ENCODE peak calls at places on chromosomes 16 and 17, in ten cellular contexts. One of them, this sample, is unnamed.

GRCh38 chr17:14269473-14269872 is 31.4 kb upstream of the HS3ST3B1 start:
- DNase-seq in NCI-H774: no peak
- DNase-seq in hepatocyte: no peak
- DNase-seq in Jurkat, Clone E6-1: no peak
- DNase-seq in HCEC 1CT: no peak
- DNase-seq in left ventricle myocardium inferior: no peak
- DNase-seq in NCI-H2107: no peak
- DNase-seq in CD8-positive, alpha-beta T cell: no peak
- DNase-seq in T-helper 17 cell: no peak
- DNase-seq in right atrium auricular region: no peak
- DNase-seq in this sample: no peak

GRCh38 chr17:3669548-3669947 is 936 bp downstream of the EMC6 start:
- DNase-seq in NCI-H774: no peak
- DNase-seq in hepatocyte: no peak
- DNase-seq in Jurkat, Clone E6-1: no peak
- DNase-seq in HCEC 1CT: no peak
- DNase-seq in left ventricle myocardium inferior: no peak
- DNase-seq in NCI-H2107: no peak
- DNase-seq in CD8-positive, alpha-beta T cell: no peak
- DNase-seq in T-helper 17 cell: no peak
- DNase-seq in right atrium auricular region: no peak
- DNase-seq in this sample: no peak

GRCh38 chr17:50115744-50116143 is 14.2 kb downstream of the SAMD14 start:
- DNase-seq in NCI-H774: no peak
- DNase-seq in hepatocyte: no peak
- DNase-seq in Jurkat, Clone E6-1: no peak
- DNase-seq in HCEC 1CT: no peak
- DNase-seq in left ventricle myocardium inferior: no peak
- DNase-seq in NCI-H2107: no peak
- DNase-seq in CD8-positive, alpha-beta T cell: no peak
- DNase-seq in T-helper 17 cell: no peak
- DNase-seq in right atrium auricular region: peak
- DNase-seq in this sample: no peak

GRCh38 chr16:8919934-8920465 is 37.8 kb downstream of the LITAFD start:
- DNase-seq in NCI-H774: no peak
- DNase-seq in hepatocyte: no peak
- DNase-seq in Jurkat, Clone E6-1: peak
- DNase-seq in HCEC 1CT: no peak
- DNase-seq in left ventricle myocardium inferior: no peak
- DNase-seq in NCI-H2107: no peak
- DNase-seq in CD8-positive, alpha-beta T cell: no peak
- DNase-seq in T-helper 17 cell: no peak
- DNase-seq in right atrium auricular region: no peak
- DNase-seq in this sample: no peak

GRCh38 chr17:77118251-77118928 is 22.4 kb upstream of the SEC14L1 start:
- DNase-seq in NCI-H774: no peak
- DNase-seq in hepatocyte: no peak
- DNase-seq in Jurkat, Clone E6-1: no peak
- DNase-seq in HCEC 1CT: no peak
- DNase-seq in left ventricle myocardium inferior: peak
- DNase-seq in NCI-H2107: no peak
- DNase-seq in CD8-positive, alpha-beta T cell: no peak
- DNase-seq in T-helper 17 cell: no peak
- DNase-seq in right atrium auricular region: no peak
- DNase-seq in this sample: no peak

GRCh38 chr16:88381820-88382451 is 823 bp upstream of the ZNF469 start:
- DNase-seq in NCI-H774: no peak
- DNase-seq in hepatocyte: no peak
- DNase-seq in Jurkat, Clone E6-1: no peak
- DNase-seq in HCEC 1CT: no peak
- DNase-seq in left ventricle myocardium inferior: no peak
- DNase-seq in NCI-H2107: no peak
- DNase-seq in CD8-positive, alpha-beta T cell: no peak
- DNase-seq in T-helper 17 cell: no peak
- DNase-seq in right atrium auricular region: no peak
- DNase-seq in this sample: no peak

GRCh38 chr16:73350707-73351452 is 303.0 kb upstream of the ZFHX3 start:
- DNase-seq in NCI-H774: no peak
- DNase-seq in hepatocyte: no peak
- DNase-seq in Jurkat, Clone E6-1: no peak
- DNase-seq in HCEC 1CT: no peak
- DNase-seq in left ventricle myocardium inferior: no peak
- DNase-seq in NCI-H2107: no peak
- DNase-seq in CD8-positive, alpha-beta T cell: no peak
- DNase-seq in T-helper 17 cell: no peak
- DNase-seq in right atrium auricular region: no peak
- DNase-seq in this sample: no peak

GRCh38 chr17:57783338-57783742 is 38.2 kb upstream of the CCDC182 start:
- DNase-seq in NCI-H774: peak
- DNase-seq in hepatocyte: peak
- DNase-seq in Jurkat, Clone E6-1: peak
- DNase-seq in HCEC 1CT: no peak
- DNase-seq in left ventricle myocardium inferior: peak
- DNase-seq in NCI-H2107: peak
- DNase-seq in CD8-positive, alpha-beta T cell: peak
- DNase-seq in T-helper 17 cell: peak
- DNase-seq in right atrium auricular region: peak
- DNase-seq in this sample: no peak

GRCh38 chr17:81323411-81323868 is 28.3 kb upstream of the SLC38A10 start:
- DNase-seq in NCI-H774: no peak
- DNase-seq in hepatocyte: no peak
- DNase-seq in Jurkat, Clone E6-1: no peak
- DNase-seq in HCEC 1CT: no peak
- DNase-seq in left ventricle myocardium inferior: no peak
- DNase-seq in NCI-H2107: no peak
- DNase-seq in CD8-positive, alpha-beta T cell: no peak
- DNase-seq in T-helper 17 cell: no peak
- DNase-seq in right atrium auricular region: no peak
- DNase-seq in this sample: no peak

GRCh38 chr17:5571281-5571680 is 13.0 kb downstream of the NLRP1 start:
- DNase-seq in NCI-H774: no peak
- DNase-seq in hepatocyte: no peak
- DNase-seq in Jurkat, Clone E6-1: no peak
- DNase-seq in HCEC 1CT: no peak
- DNase-seq in left ventricle myocardium inferior: no peak
- DNase-seq in NCI-H2107: no peak
- DNase-seq in CD8-positive, alpha-beta T cell: no peak
- DNase-seq in T-helper 17 cell: no peak
- DNase-seq in right atrium auricular region: no peak
- DNase-seq in this sample: no peak

GRCh38 chr17:39801055-39801454 is 63.1 kb downstream of the IKZF3 start:
- DNase-seq in NCI-H774: no peak
- DNase-seq in hepatocyte: no peak
- DNase-seq in Jurkat, Clone E6-1: no peak
- DNase-seq in HCEC 1CT: no peak
- DNase-seq in left ventricle myocardium inferior: no peak
- DNase-seq in NCI-H2107: no peak
- DNase-seq in CD8-positive, alpha-beta T cell: no peak
- DNase-seq in T-helper 17 cell: no peak
- DNase-seq in right atrium auricular region: no peak
- DNase-seq in this sample: no peak

GRCh38 chr17:69967910-69968411 is 107.1 kb upstream of the KCNJ16 start:
- DNase-seq in NCI-H774: no peak
- DNase-seq in hepatocyte: no peak
- DNase-seq in Jurkat, Clone E6-1: no peak
- DNase-seq in HCEC 1CT: peak
- DNase-seq in left ventricle myocardium inferior: no peak
- DNase-seq in NCI-H2107: no peak
- DNase-seq in CD8-positive, alpha-beta T cell: no peak
- DNase-seq in T-helper 17 cell: no peak
- DNase-seq in right atrium auricular region: no peak
- DNase-seq in this sample: peak

This sample was measured in amniotic stem cell.